ENCODE peak calls at places on chromosome 15, in four cellular contexts. O, L, Q and J are unnamed samples.

GRCh38 chr15:57377478-57377847 is 1.2 kb downstream of the CGNL1 start:
- DNase-seq in O (peak; percentile 57), L (no peak), Q (no peak), J (no peak)

GRCh38 chr15:57861805-57862586 is 155.5 kb downstream of the POLR2M start:
- DNase-seq in O (peak; percentile 70), L (no peak), Q (no peak), J (no peak)

GRCh38 chr15:42133892-42134502 is 22.4 kb downstream of the PLA2G4F start:
- DNase-seq in O (peak; percentile 53), L (peak; percentile 51), Q (peak; percentile 61), J (no peak)

GRCh38 chr15:57158589-57158988 is 217.7 kb upstream of the CGNL1 start:
- DNase-seq in O (peak; percentile 63), L (peak; percentile 80), Q (no peak), J (no peak)

GRCh38 chr15:69573815-69574472 is 121.3 kb downstream of the RPLP1 start:
- DNase-seq in O (peak; percentile 61), L (no peak), Q (peak; percentile 40), J (no peak)

GRCh38 chr15:38351466-38351865 is 98.8 kb downstream of the SPRED1 start:
- DNase-seq in O (no peak), L (no peak), Q (no peak), J (no peak)

GRCh38 chr15:78993931-78994530 is 49.2 kb upstream of the CTSH start:
- DNase-seq in O (no peak), L (no peak), Q (no peak), J (no peak)

GRCh38 chr15:45583731-45584639 is 3.2 kb upstream of the BLOC1S6 start:
- DNase-seq in O (no peak), L (no peak), Q (no peak), J (no peak)

GRCh38 chr15:63892794-63893441 is 59.2 kb upstream of the HERC1 start:
- DNase-seq in O (no peak), L (no peak), Q (no peak), J (no peak)

GRCh38 chr15:69855601-69856000 is 242.1 kb downstream of the TLE3 start:
- DNase-seq in O (peak; percentile 9), L (no peak), Q (no peak), J (no peak)

GRCh38 chr15:65828566-65828965 is 36.5 kb upstream of the DENND4A start:
- DNase-seq in O (no peak), L (no peak), Q (no peak), J (no peak)

GRCh38 chr15:39461536-39462140 is 119.2 kb upstream of the THBS1 start:
- DNase-seq in O (no peak), L (no peak), Q (no peak), J (no peak)

GRCh38 chr15:62920569-62921502 is 121.7 kb upstream of the TPM1 start:
- DNase-seq in O (no peak), L (no peak), Q (no peak), J (no peak)

GRCh38 chr15:39896837-39897236 is 23.2 kb downstream of the GPR176 start:
- DNase-seq in O (no peak), L (no peak), Q (no peak), J (no peak)

GRCh38 chr15:37931321-37931720 is 3.1 kb upstream of the TMCO5A start:
- DNase-seq in O (no peak), L (no peak), Q (no peak), J (no peak)

GRCh38 chr15:49242820-49243219 is 72.8 kb downstream of the GALK2 start:
- DNase-seq in O (no peak), L (no peak), Q (no peak), J (no peak)

GRCh38 chr15:69974321-69974720 is 123.4 kb downstream of the TLE3 start:
- DNase-seq in O (no peak), L (peak; percentile 21), Q (no peak), J (no peak)

GRCh38 chr15:70852501-70853269 is 1.3 kb downstream of the LARP6 start:
- DNase-seq in O (peak; percentile 83), L (no peak), Q (no peak), J (no peak)

GRCh38 chr15:74367296-74367854 is at the start of gene CYP11A1:
- DNase-seq in O (no peak), L (no peak), Q (no peak), J (no peak)

GRCh38 chr15:91980502-91981267 is 127.2 kb downstream of the SLCO3A1 start:
- DNase-seq in O (peak; percentile 22), L (no peak), Q (no peak), J (no peak)

GRCh38 chr15:72184165-72184811 is 13.3 kb downstream of the GRAMD2A start:
- DNase-seq in O (peak; percentile 74), L (no peak), Q (no peak), J (no peak)

GRCh38 chr15:68644996-68645395 is 66.2 kb downstream of the CORO2B start:
- DNase-seq in O (no peak), L (no peak), Q (no peak), J (no peak)

GRCh38 chr15:68586274-68586961 is 7.6 kb downstream of the CORO2B start:
- DNase-seq in O (peak; percentile 99), L (no peak), Q (no peak), J (no peak)

GRCh38 chr15:52340093-52340492 is 44.5 kb upstream of the MYO5C start:
- DNase-seq in O (no peak), L (no peak), Q (no peak), J (no peak)

GRCh38 chr15:41799488-41799805 is 25.2 kb downstream of the MAPKBP1 start:
- DNase-seq in O (no peak), L (no peak), Q (no peak), J (no peak)

GRCh38 chr15:101327147-101327740 is 32.2 kb upstream of the SNRPA1 start:
- DNase-seq in O (no peak), L (no peak), Q (no peak), J (no peak)

GRCh38 chr15:47670365-47670764 is 46.9 kb upstream of the SEMA6D start:
- DNase-seq in O (no peak), L (no peak), Q (no peak), J (no peak)

GRCh38 chr15:70083423-70083822 is 14.3 kb downstream of the TLE3 start:
- DNase-seq in O (no peak), L (no peak), Q (no peak), J (no peak)

GRCh38 chr15:73125219-73125618 is 73.0 kb downstream of the NEO1 start:
- DNase-seq in O (peak; percentile 38), L (no peak), Q (no peak), J (no peak)

GRCh38 chr15:64010719-64011118 is 35.6 kb downstream of the DAPK2 start:
- DNase-seq in O (peak; percentile 99), L (no peak), Q (peak; percentile 75), J (no peak)

GRCh38 chr15:74384566-74385441 is 17.4 kb upstream of the CYP11A1 start:
- DNase-seq in O (peak; percentile 97), L (no peak), Q (peak; percentile 84), J (no peak)

GRCh38 chr15:70795311-70795665 is 31.9 kb upstream of the UACA start:
- DNase-seq in O (peak; percentile 96), L (no peak), Q (no peak), J (no peak)